ENCODE peak calls at places on chromosomes 1 and 21, in four cellular contexts. X, E, J and Y are unnamed samples.

GRCh38 chr1:77797991-77798390 is 18.5 kb downstream of the MIGA1 start:
- DNase-seq in J (no peak), X (no peak), E (no peak), Y (no peak)

GRCh38 chr1:234613992-234614584 is 4.1 kb upstream of the IRF2BP2 start:
- DNase-seq in J (no peak), E (no peak), X (peak; percentile 37), Y (peak; percentile 75)

GRCh38 chr1:66712819-66713218 is 39.4 kb upstream of the DYNLT5 start:
- DNase-seq in E (no peak), J (no peak), X (no peak), Y (no peak)

GRCh38 chr1:33342041-33342723 is 21.3 kb upstream of the A3GALT2 start:
- DNase-seq in X (peak; percentile 89), E (no peak), J (peak; percentile 98), Y (no peak)

GRCh38 chr1:6163973-6164617 is 16.0 kb downstream of the CHD5 start:
- DNase-seq in J (no peak), X (no peak), E (no peak), Y (no peak)

GRCh38 chr1:235734335-235734734 is 84.8 kb upstream of the GNG4 start:
- DNase-seq in X (no peak), J (no peak), E (no peak), Y (no peak)

GRCh38 chr1:227947678-227948492 is at the start of gene WNT9A:
- DNase-seq in E (peak; percentile 51), J (peak; percentile 62), X (peak; percentile 48), Y (peak; percentile 17)

GRCh38 chr1:47137178-47137577 is at the start of gene CYP4A22:
- DNase-seq in E (no peak), X (no peak), J (no peak), Y (no peak)

GRCh38 chr21:38567577-38568360 is 69.5 kb upstream of the ERG start:
- DNase-seq in J (peak; percentile 52), E (no peak), X (no peak), Y (no peak)

GRCh38 chr1:157193702-157194391 is 55.7 kb upstream of the ETV3 start:
- DNase-seq in J (peak; percentile 64), E (peak; percentile 89), X (peak; percentile 25), Y (peak; percentile 52)

GRCh38 chr1:236795757-236796719 is 946 bp downstream of the MTR start:
- DNase-seq in E (no peak), J (peak; percentile 52), X (peak; percentile 15), Y (peak; percentile 26)

GRCh38 chr1:209850342-209850979 is 22.7 kb downstream of the UTP25 start:
- DNase-seq in X (peak; percentile 95), J (peak; percentile 77), E (peak; percentile 34), Y (peak; percentile 88)

GRCh38 chr21:37565530-37566223 is 199.1 kb downstream of the DYRK1A start:
- DNase-seq in J (peak; percentile 52), X (no peak), E (no peak), Y (no peak)

GRCh38 chr1:12507631-12508030 is 110.4 kb downstream of the DHRS3 start:
- DNase-seq in X (no peak), E (no peak), J (no peak), Y (no peak)

GRCh38 chr1:153070243-153070642 is 1.2 kb downstream of the SPRR2B start:
- DNase-seq in X (no peak), J (no peak), E (no peak), Y (no peak)

GRCh38 chr1:69221492-69221990 is 346.2 kb upstream of the LRRC7 start:
- DNase-seq in X (no peak), E (no peak), J (no peak), Y (no peak)

GRCh38 chr1:8763888-8764287 is 53.6 kb downstream of the RERE start:
- DNase-seq in E (no peak), J (peak; percentile 7), X (no peak), Y (peak; percentile 22)

GRCh38 chr1:40776236-40777072 is 7.1 kb upstream of the KCNQ4 start:
- DNase-seq in X (no peak), J (no peak), E (no peak), Y (no peak)

GRCh38 chr1:77220687-77221463 is 1.6 kb upstream of the PIGK start:
- DNase-seq in X (no peak), J (peak; percentile 46), E (no peak), Y (no peak)

GRCh38 chr1:151612506-151613274 is 840 bp downstream of the SNX27 start:
- DNase-seq in E (peak; percentile 30), X (peak; percentile 14), J (peak; percentile 43), Y (peak; percentile 35)

GRCh38 chr1:160744287-160744857 is 5.3 kb downstream of the SLAMF7 start:
- DNase-seq in E (no peak), J (no peak), X (no peak), Y (no peak)

GRCh38 chr1:202664083-202664482 is 46.2 kb downstream of the SYT2 start:
- DNase-seq in X (no peak), E (no peak), J (peak; percentile 31), Y (no peak)

GRCh38 chr1:248045209-248045608 is 1.4 kb upstream of the OR2L3 start:
- DNase-seq in X (no peak), J (no peak), E (no peak), Y (no peak)

GRCh38 chr21:43318368-43318767 is 108.6 kb downstream of the SIK1 start:
- DNase-seq in X (no peak), J (no peak), E (no peak), Y (no peak)

GRCh38 chr1:240027059-240027462 is 64.6 kb upstream of the FMN2 start:
- DNase-seq in E (peak; percentile 46), J (peak; percentile 73), X (peak; percentile 68), Y (peak; percentile 54)

GRCh38 chr1:23126801-23127200 is 41.9 kb downstream of the LUZP1 start:
- DNase-seq in X (no peak), E (no peak), J (peak; percentile 50), Y (no peak)

GRCh38 chr1:103514920-103515503 is 10.5 kb upstream of the RNPC3 start:
- DNase-seq in J (peak; percentile 63), X (peak; percentile 61), E (no peak), Y (peak; percentile 74)

GRCh38 chr1:176515310-176515709 is 52.3 kb downstream of the PAPPA2 start:
- DNase-seq in E (no peak), X (peak; percentile 23), J (peak; percentile 36), Y (peak; percentile 61)

GRCh38 chr1:194004146-194004545 is 817.7 kb upstream of the B3GALT2 start:
- DNase-seq in X (no peak), E (no peak), J (no peak), Y (no peak)

GRCh38 chr21:45013271-45013841 is 61.0 kb upstream of the ADARB1 start:
- DNase-seq in X (no peak), E (no peak), J (no peak), Y (no peak)

GRCh38 chr1:179966551-179966950 is 11.9 kb downstream of the CEP350 start:
- DNase-seq in X (no peak), J (no peak), E (no peak), Y (no peak)

GRCh38 chr1:49200738-49201137 is 424.0 kb upstream of the BEND5 start:
- DNase-seq in X (no peak), E (no peak), J (no peak), Y (no peak)

GRCh38 chr1:46437723-46438122 is 43.6 kb downstream of the FAAH start:
- DNase-seq in E (no peak), J (no peak), X (no peak), Y (no peak)

GRCh38 chr1:162922196-162922595 is 61.2 kb upstream of the CCDC190 start:
- DNase-seq in E (no peak), J (no peak), X (no peak), Y (no peak)

GRCh38 chr1:30412241-30413110 is 310.9 kb downstream of the MATN1 start:
- DNase-seq in J (peak; percentile 14), E (no peak), X (no peak), Y (no peak)

GRCh38 chr1:19359357-19359756 is 47.2 kb downstream of the SLC66A1 start:
- DNase-seq in E (no peak), J (no peak), X (no peak), Y (no peak)

GRCh38 chr21:15421521-15421920 is 308.3 kb upstream of the USP25 start:
- DNase-seq in X (no peak), J (no peak), E (no peak), Y (no peak)

GRCh38 chr1:152517237-152517811 is 3.0 kb downstream of the CRCT1 start:
- DNase-seq in E (no peak), J (peak; percentile 53), X (no peak), Y (no peak)